ENCODE peak calls at places on chromosomes 12 and 14, in four cellular contexts. M, F, W and D are unnamed samples.

GRCh38 chr12:71865166-71865713 is 25.7 kb downstream of the TBC1D15 start:
- DNase-seq in M (no peak), F (no peak), W (no peak), D (no peak)

GRCh38 chr12:93453633-93454032 is 11.9 kb upstream of the UBE2N start:
- DNase-seq in M (no peak), F (no peak), W (no peak), D (no peak)

GRCh38 chr14:57293851-57294837 is 25.4 kb downstream of the AP5M1 start:
- DNase-seq in M (no peak), F (no peak), W (no peak), D (no peak)

GRCh38 chr12:43063642-43064041 is 474.1 kb upstream of the PRICKLE1 start:
- DNase-seq in M (no peak), F (no peak), W (no peak), D (no peak)

GRCh38 chr12:122867701-122868461 is 28.0 kb downstream of the VPS37B start:
- DNase-seq in M (peak; percentile 81), F (peak; percentile 98), W (no peak), D (peak; percentile 85)

GRCh38 chr12:47360771-47361388 is 281.1 kb upstream of the AMIGO2 start:
- DNase-seq in M (no peak), F (no peak), W (no peak), D (no peak)

GRCh38 chr14:73236752-73237218 is 521 bp upstream of the PAPLN start:
- DNase-seq in M (no peak), F (no peak), W (no peak), D (no peak)

GRCh38 chr12:26828315-26828714 is 4.7 kb downstream of the ITPR2 start:
- DNase-seq in M (no peak), F (no peak), W (no peak), D (no peak)

GRCh38 chr14:99230271-99231141 is 41.5 kb downstream of the BCL11B start:
- DNase-seq in M (no peak), F (no peak), W (no peak), D (peak; percentile 55)

GRCh38 chr14:73143003-73143402 is 6.7 kb downstream of the PSEN1 start:
- DNase-seq in M (no peak), F (no peak), W (no peak), D (no peak)

GRCh38 chr14:102094101-102094500 is 7.3 kb upstream of the HSP90AA1 start:
- DNase-seq in M (no peak), F (no peak), W (no peak), D (no peak)

GRCh38 chr14:32576088-32576795 is 247.1 kb downstream of the AKAP6 start:
- DNase-seq in M (no peak), F (peak; percentile 51), W (no peak), D (no peak)

GRCh38 chr12:9810721-9811120 is 16.6 kb upstream of the KLRF1 start:
- DNase-seq in M (no peak), F (no peak), W (no peak), D (no peak)

GRCh38 chr12:98847242-98847641 is 202.2 kb downstream of the APAF1 start:
- DNase-seq in M (no peak), F (no peak), W (no peak), D (no peak)

GRCh38 chr12:5442251-5443006 is 10.5 kb downstream of the NTF3 start:
- DNase-seq in M (no peak), F (no peak), W (no peak), D (no peak)

GRCh38 chr14:63533474-63533873 is 9.7 kb downstream of the PPP2R5E start:
- DNase-seq in M (no peak), F (no peak), W (peak; percentile 76), D (no peak)

GRCh38 chr12:53179694-53180269 is 740 bp upstream of the ZNF740 start:
- DNase-seq in M (no peak), F (peak; percentile 55), W (no peak), D (no peak)

GRCh38 chr14:92586001-92586947 is 72.7 kb downstream of the RIN3 start:
- DNase-seq in M (no peak), F (no peak), W (no peak), D (no peak)

GRCh38 chr12:26918321-26919215 is 19.2 kb downstream of the INTS13 start:
- DNase-seq in M (no peak), F (no peak), W (no peak), D (no peak)

GRCh38 chr12:14408208-14408607 is 42.7 kb downstream of the ATF7IP start:
- DNase-seq in M (no peak), F (no peak), W (no peak), D (no peak)

GRCh38 chr14:43540948-43541347 is 966.1 kb downstream of the FSCB start:
- DNase-seq in M (no peak), F (no peak), W (no peak), D (no peak)

GRCh38 chr14:53842938-53843337 is 113.7 kb downstream of the BMP4 start:
- DNase-seq in M (no peak), F (no peak), W (no peak), D (no peak)

GRCh38 chr14:104239866-104240301 is 101.5 kb downstream of the KIF26A start:
- DNase-seq in M (no peak), F (no peak), W (peak; percentile 64), D (peak; percentile 35)

GRCh38 chr12:111314949-111315539 is 53.9 kb downstream of the PHETA1 start:
- DNase-seq in M (no peak), F (no peak), W (peak; percentile 17), D (no peak)

GRCh38 chr12:104223599-104224168 is 8.1 kb downstream of the TXNRD1 start:
- DNase-seq in M (no peak), F (no peak), W (no peak), D (no peak)

DNA sequence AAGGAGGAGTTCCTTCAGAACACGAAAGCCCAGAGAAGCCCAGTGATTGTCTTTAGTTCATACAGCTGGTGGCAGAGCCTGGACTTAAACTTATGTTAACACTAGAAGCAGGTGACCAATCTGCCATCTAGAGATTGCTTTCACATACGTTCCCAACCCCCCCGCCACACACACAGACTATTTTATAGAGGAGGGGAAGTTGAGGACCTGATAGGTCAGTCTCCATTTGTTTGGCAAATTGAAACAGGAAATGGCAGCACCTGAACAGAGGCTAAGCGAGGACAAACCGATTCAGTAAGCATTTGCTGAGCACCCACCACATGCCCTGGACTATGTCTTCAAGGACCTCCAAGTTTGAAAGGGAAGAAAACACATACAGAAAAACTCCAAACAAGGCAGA is 4.8 kb upstream of the PLEKHD1 start:
- DNase-seq in M (no peak), F (no peak), W (no peak), D (peak; percentile 15)
- H3K27me3 ChIP-seq in M (peaks cover 43% of the 10 kb centered on the region), F (peaks cover 6% of the 10 kb centered on the region), W (peaks cover 20% of the 10 kb centered on the region), D (peaks cover 26% of the 10 kb centered on the region)

GRCh38 chr14:36649872-36650650 is 11.6 kb upstream of the PAX9 start:
- DNase-seq in M (no peak), F (no peak), W (no peak), D (no peak)

GRCh38 chr14:36647417-36647826 is 14.2 kb upstream of the PAX9 start:
- DNase-seq in M (no peak), F (no peak), W (peak; percentile 69), D (no peak)

GRCh38 chr14:36652542-36653201 is 9.0 kb upstream of the PAX9 start:
- DNase-seq in M (no peak), F (no peak), W (no peak), D (no peak)

GRCh38 chr14:36646664-36647416 is 14.8 kb upstream of the PAX9 start:
- DNase-seq in M (no peak), F (no peak), W (peak; percentile 80), D (no peak)

GRCh38 chr14:36647827-36648753 is 13.6 kb upstream of the PAX9 start:
- DNase-seq in M (no peak), F (no peak), W (no peak), D (no peak)
- H3K4me1 ChIP-seq in M (peaks cover 17% of the 10 kb centered on the region), F (peaks cover 5% of the 10 kb centered on the region), W (peaks cover 10% of the 10 kb centered on the region), D (no peaks in the 10 kb centered on the region)

GRCh38 chr12:4293299-4293941 is 19.9 kb downstream of the CCND2 start:
- DNase-seq in M (no peak), F (no peak), W (no peak), D (no peak)

GRCh38 chr12:4289334-4289878 is 15.8 kb downstream of the CCND2 start:
- DNase-seq in M (no peak), F (no peak), W (no peak), D (no peak)

GRCh38 chr12:4290011-4290790 is 16.6 kb downstream of the CCND2 start:
- DNase-seq in M (no peak), F (no peak), W (no peak), D (no peak)

GRCh38 chr12:4293942-4294505 is 20.5 kb downstream of the CCND2 start:
- DNase-seq in M (no peak), F (no peak), W (no peak), D (no peak)

DNA sequence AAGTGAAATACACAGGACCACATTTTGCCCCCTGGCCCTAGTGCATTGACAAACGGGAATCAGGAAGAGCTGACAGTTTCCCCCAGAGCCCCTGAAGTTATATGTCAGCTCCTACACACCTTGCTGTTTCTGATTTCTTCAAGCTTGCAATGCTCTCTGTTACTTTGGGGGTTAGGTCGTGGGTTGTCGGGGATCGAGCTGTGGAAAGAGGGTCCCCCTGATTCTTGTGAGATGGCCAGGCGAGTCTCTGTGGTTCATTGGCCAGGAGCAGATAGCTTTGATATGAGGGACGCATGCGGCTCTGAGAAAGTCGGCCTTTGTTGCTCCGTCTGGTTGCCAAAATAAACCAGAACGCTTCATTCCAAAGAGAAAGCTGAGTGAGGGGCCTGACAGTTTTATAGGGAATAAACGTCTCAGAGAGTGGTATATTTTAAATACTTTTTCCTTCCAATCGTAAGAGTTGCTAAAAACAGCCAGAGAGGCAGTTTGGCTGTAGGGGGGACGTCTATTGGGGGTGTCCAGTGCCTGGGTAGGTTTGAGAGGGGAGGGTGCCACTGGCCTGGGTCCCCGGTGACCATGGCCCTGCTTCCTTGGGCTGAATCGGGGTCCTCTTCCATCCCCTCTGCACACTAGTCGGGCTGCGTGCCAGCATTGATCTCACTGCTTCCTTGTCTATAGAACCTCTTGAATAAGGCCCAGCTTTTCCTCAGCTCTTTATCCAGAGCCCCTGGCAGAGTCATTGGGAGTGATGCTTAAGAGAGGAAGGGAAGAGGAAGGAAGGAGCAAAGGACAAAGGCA is 18.9 kb downstream of the CCND2 start:
- DNase-seq in M (no peak), F (no peak), W (no peak), D (no peak)
- H3K36me3 ChIP-seq in M (peaks cover 30% of the 10 kb centered on the region), F (no peaks in the 10 kb centered on the region), W (peaks cover 79% of the 10 kb centered on the region), D (peaks cover 100% of the 10 kb centered on the region)

DNA sequence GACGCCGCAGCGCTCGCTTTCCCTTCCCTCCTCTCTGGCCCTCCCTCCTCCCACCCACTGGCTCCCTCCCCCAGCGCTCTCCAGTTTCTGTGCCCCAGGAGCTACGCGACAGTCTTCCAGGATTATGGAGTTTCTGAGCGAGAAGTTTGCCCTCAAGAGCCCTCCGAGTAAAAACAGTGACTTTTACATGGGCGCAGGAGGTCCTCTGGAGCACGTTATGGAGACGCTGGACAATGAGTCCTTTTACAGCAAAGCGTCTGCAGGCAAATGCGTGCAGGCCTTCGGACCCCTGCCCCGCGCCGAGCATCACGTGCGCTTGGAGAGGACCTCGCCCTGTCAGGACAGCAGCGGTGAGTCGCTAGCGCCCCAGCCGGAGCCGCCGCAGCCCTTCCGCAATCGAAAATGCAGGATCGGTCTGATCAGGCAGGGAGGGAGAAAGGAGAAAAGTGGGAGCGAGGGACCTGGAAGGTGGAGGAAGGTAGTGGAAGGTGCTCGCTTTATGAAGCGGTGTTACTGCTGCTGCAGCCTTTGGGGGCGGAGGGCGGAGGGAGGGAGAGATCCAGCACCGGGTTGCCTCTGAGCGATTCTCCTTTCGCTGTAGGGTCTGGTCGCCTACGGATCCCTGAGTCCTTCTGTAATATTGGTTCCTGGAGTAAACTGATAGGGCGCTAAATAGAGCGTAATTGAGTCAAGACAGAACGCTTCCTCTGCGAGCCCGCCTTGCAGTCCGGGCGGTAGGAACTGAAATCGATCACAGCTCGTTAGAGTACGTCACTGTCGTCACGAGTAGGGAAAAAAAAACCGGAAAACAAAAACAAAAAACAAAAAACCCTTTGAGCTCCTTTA is at the start of gene ALX1:
- DNase-seq in M (no peak), F (no peak), W (peak; percentile 76), D (no peak)
- H3K27me3 ChIP-seq in M (peaks cover 100% of the 10 kb centered on the region), F (peaks cover 42% of the 10 kb centered on the region), W (peaks cover 96% of the 10 kb centered on the region), D (peaks cover 93% of the 10 kb centered on the region)